ENCODE peak calls at places on chromosomes 12 and 14, in eight cellular contexts. W is NCI-H1694; H is HCT116; S is HFFc6; T is NCI-H345; Z is D341Med; C is NCI-H2081; E is stimulated activated CD4-positive, alpha-beta T cell treated with anti-CD3 and anti-CD28 coated beads, Interleukin-2, amount 100 ng/mL, for 48 hours. Y is an unnamed sample.
A peak's percentile ranks its signal among the peaks of the same experiment; 100 is the strongest.

GRCh38 chr14:76694106-76694505 is 67.2 kb upstream of the VASH1 start:
- DNase-seq in W (no peak), H (no peak), S (no peak), T (no peak), Z (no peak), C (no peak), E (no peak), Y (no peak)

GRCh38 chr14:21061347-21061668 is 3.7 kb downstream of the RNASE8 start:
- DNase-seq in W (no peak), H (no peak), S (no peak), T (no peak), Z (no peak), C (no peak), E (no peak), Y (no peak)

GRCh38 chr14:68365228-68365627 is 427.6 kb downstream of the ZFP36L1 start:
- DNase-seq in W (no peak), H (peak; percentile 8), S (peak; percentile 42), T (no peak), Z (no peak), C (no peak), E (no peak), Y (no peak)

GRCh38 chr12:49263400-49263763 is 1.5 kb upstream of the TUBA1C start:
- DNase-seq in W (no peak), H (no peak), S (no peak), T (no peak), Z (no peak), C (no peak), E (no peak), Y (no peak)

GRCh38 chr14:67622675-67623074 is 3.0 kb downstream of the ARG2 start:
- DNase-seq in W (no peak), H (no peak), S (peak; percentile 81), T (no peak), Z (no peak), C (no peak), E (peak; percentile 9), Y (no peak)

GRCh38 chr12:52332381-52332780 is 11.2 kb upstream of the KRT83 start:
- DNase-seq in W (no peak), H (no peak), S (no peak), T (no peak), Z (no peak), C (no peak), E (no peak), Y (no peak)

GRCh38 chr12:122989874-122990400 is 9.5 kb downstream of the ARL6IP4 start:
- DNase-seq in W (no peak), H (no peak), S (no peak), T (no peak), Z (no peak), C (no peak), E (no peak), Y (no peak)

GRCh38 chr12:14723763-14724162 is 27.4 kb upstream of the GUCY2C start:
- DNase-seq in W (peak; percentile 12), H (peak; percentile 28), S (peak; percentile 59), T (no peak), Z (peak; percentile 65), C (peak; percentile 62), E (peak; percentile 40), Y (no peak)

GRCh38 chr12:45934956-45935355 is 55.4 kb downstream of the SCAF11 start:
- DNase-seq in W (no peak), H (no peak), S (no peak), T (no peak), Z (no peak), C (peak; percentile 86), E (no peak), Y (peak; percentile 72)

GRCh38 chr12:70648191-70648590 is 11.0 kb upstream of the PTPRB start:
- DNase-seq in W (no peak), H (no peak), S (peak; percentile 33), T (no peak), Z (no peak), C (no peak), E (no peak), Y (no peak)

GRCh38 chr12:16612647-16613046 is 6.7 kb upstream of the LMO3 start:
- DNase-seq in W (no peak), H (no peak), S (peak; percentile 30), T (no peak), Z (no peak), C (no peak), E (no peak), Y (no peak)

GRCh38 chr12:98013560-98013959 is 501.8 kb upstream of the TMPO start:
- DNase-seq in W (no peak), H (no peak), S (no peak), T (no peak), Z (no peak), C (no peak), E (no peak), Y (no peak)

GRCh38 chr14:66998013-66998412 is 191.2 kb upstream of the GARIN2 start:
- DNase-seq in W (no peak), H (no peak), S (no peak), T (no peak), Z (no peak), C (no peak), E (no peak), Y (no peak)

GRCh38 chr12:72432037-72432604 is 160.0 kb downstream of the TRHDE start:
- DNase-seq in W (no peak), H (no peak), S (no peak), T (no peak), Z (no peak), C (no peak), E (no peak), Y (no peak)

GRCh38 chr12:4011597-4011996 is 138.4 kb upstream of the PARP11 start:
- DNase-seq in W (no peak), H (no peak), S (no peak), T (no peak), Z (no peak), C (no peak), E (no peak), Y (no peak)

GRCh38 chr12:68483592-68484373 is 126.9 kb upstream of the RAP1B start:
- DNase-seq in W (no peak), H (no peak), S (peak; percentile 25), T (no peak), Z (no peak), C (no peak), E (no peak), Y (no peak)

GRCh38 chr12:62261876-62262275 is 1.7 kb downstream of the USP15 start:
- DNase-seq in W (no peak), H (no peak), S (no peak), T (no peak), Z (no peak), C (no peak), E (no peak), Y (no peak)

GRCh38 chr12:43113153-43113552 is 438.9 kb downstream of the ADAMTS20 start:
- DNase-seq in W (no peak), H (no peak), S (no peak), T (no peak), Z (no peak), C (no peak), E (no peak), Y (no peak)

GRCh38 chr14:75452900-75453816 is 25.3 kb downstream of the JDP2 start:
- DNase-seq in W (no peak), H (no peak), S (peak; percentile 96), T (no peak), Z (no peak), C (no peak), E (no peak), Y (no peak)

GRCh38 chr12:57229634-57230380 is at the start of gene SHMT2:
- DNase-seq in W (peak; percentile 94), H (peak; percentile 91), S (peak; percentile 92), T (peak; percentile 93), Z (peak; percentile 97), C (peak; percentile 97), E (peak; percentile 91), Y (peak; percentile 82)

GRCh38 chr14:101791919-101792572 is 30.5 kb downstream of the PPP2R5C start:
- DNase-seq in W (peak; percentile 63), H (no peak), S (no peak), T (no peak), Z (no peak), C (peak; percentile 74), E (no peak), Y (no peak)

GRCh38 chr12:34287437-34287836 is 265.1 kb downstream of the ALG10 start:
- DNase-seq in W (no peak), H (no peak), S (no peak), T (no peak), Z (no peak), C (no peak), E (no peak), Y (no peak)

GRCh38 chr14:36450550-36450949 is 69.5 kb downstream of the NKX2-1 start:
- DNase-seq in W (no peak), H (no peak), S (no peak), T (no peak), Z (no peak), C (no peak), E (no peak), Y (no peak)